ENCODE peak calls at places on chromosomes 2 and 18, in four cellular contexts. S is neural progenitor cell, D is mammary epithelial cell, N is fibroblast of lung. J is an unnamed sample.

GRCh38 chr2:71831208-71831577 is 316.5 kb downstream of the CYP26B1 start:
- DNase-seq in N (peak; percentile 58), S (no peak), D (peak; percentile 33), J (peak; percentile 89)

GRCh38 chr18:62877448-62878221 is 162.3 kb downstream of the PHLPP1 start:
- DNase-seq in N (peak; percentile 58), D (no peak), S (peak; percentile 81), J (peak; percentile 62)

GRCh38 chr2:170146784-170147183 is 31.2 kb upstream of the MYO3B start:
- DNase-seq in N (no peak), S (no peak), D (no peak), J (no peak)

GRCh38 chr2:71552861-71553301 is 99.5 kb downstream of the DYSF start:
- DNase-seq in S (no peak), D (no peak), N (no peak), J (no peak)

GRCh38 chr18:48688961-48689360 is 150.1 kb downstream of the CTIF start:
- DNase-seq in S (no peak), D (no peak), N (no peak), J (no peak)

GRCh38 chr2:26770986-26771586 is 7.0 kb downstream of the SLC35F6 start:
- DNase-seq in S (no peak), N (peak; percentile 94), D (peak; percentile 83), J (peak; percentile 85)

GRCh38 chr18:66872277-66872676 is 268.4 kb upstream of the CDH19 start:
- DNase-seq in S (no peak), N (peak; percentile 16), D (peak; percentile 4), J (peak; percentile 14)

GRCh38 chr2:46236876-46237859 is 60.0 kb upstream of the EPAS1 start:
- DNase-seq in N (no peak), D (no peak), S (no peak), J (no peak)

GRCh38 chr18:45772081-45772480 is 48.1 kb downstream of the SLC14A1 start:
- DNase-seq in S (no peak), N (no peak), D (no peak), J (no peak)

GRCh38 chr2:55123851-55124269 is 73.6 kb upstream of the RTN4 start:
- DNase-seq in N (no peak), S (peak; percentile 73), D (no peak), J (no peak)

GRCh38 chr2:121689356-121689755 is 40.1 kb upstream of the CLASP1 start:
- DNase-seq in S (no peak), N (peak; percentile 81), D (no peak), J (peak; percentile 52)

GRCh38 chr2:149465873-149466272 is 121.7 kb downstream of the MMADHC start:
- DNase-seq in S (no peak), D (no peak), N (no peak), J (no peak)
- H3K9ac ChIP-seq in S (no peak overlapping the region), D (no peak overlapping the region), N (no peak overlapping the region), J (no peak overlapping the region)

GRCh38 chr2:1840046-1840445 is 95.7 kb upstream of the PXDN start:
- DNase-seq in N (no peak), S (no peak), D (no peak), J (no peak)

GRCh38 chr2:1841461-1841860 is 97.1 kb upstream of the PXDN start:
- DNase-seq in S (no peak), D (no peak), N (no peak), J (no peak)

GRCh38 chr2:1842945-1843344 is 98.6 kb upstream of the PXDN start:
- DNase-seq in D (no peak), S (no peak), N (no peak), J (no peak)

GRCh38 chr2:1843646-1844045 is 99.3 kb upstream of the PXDN start:
- DNase-seq in D (no peak), N (no peak), S (no peak), J (no peak)

DNA sequence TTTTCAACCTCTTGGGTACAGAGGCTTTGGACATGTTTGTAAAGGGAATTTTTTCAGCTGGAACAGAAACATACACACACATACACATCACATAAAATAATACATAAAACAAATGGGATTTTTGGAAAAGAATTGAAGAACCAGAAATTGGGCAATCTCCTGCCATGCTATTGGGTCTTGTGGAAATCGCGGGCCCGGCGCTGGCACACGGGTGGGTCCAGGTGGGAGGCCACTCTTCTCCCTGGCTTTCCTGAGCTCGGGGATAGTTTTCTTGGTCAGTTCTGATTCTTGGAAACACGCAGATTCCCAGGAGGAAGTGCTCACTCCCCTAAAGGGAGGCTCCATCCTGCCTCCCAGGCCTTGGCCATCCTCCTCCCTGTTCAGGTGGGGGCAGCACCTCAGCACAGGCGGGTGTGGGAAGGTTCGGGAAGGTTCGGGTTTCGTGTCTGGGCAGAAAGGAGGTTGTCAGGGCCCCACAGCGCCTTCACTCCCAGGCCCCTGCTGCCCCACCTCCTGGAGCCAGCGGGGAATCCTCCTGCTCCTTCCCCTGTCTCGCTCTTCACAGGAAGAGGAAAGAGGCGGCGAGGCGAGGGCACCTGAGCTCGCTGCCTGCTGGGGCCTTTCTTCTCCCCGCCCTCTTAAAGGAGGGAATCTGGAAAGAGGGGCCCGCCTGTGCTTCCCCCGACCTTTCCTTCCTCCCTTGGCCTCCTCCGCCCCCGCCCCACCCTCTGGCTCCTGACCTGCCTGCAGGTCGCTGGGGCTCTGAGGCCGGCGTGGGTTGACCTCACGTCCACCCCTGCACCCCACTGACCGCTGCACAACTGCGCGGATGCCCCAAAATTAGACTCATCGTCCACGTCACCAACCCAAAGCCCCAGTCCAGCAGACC is 97.8 kb upstream of the PXDN start:
- DNase-seq in N (no peak), S (no peak), D (no peak), J (no peak)
- H3K9ac ChIP-seq in N (no peak overlapping the region), S (no peak overlapping the region), D (no peak overlapping the region), J (no peak overlapping the region)

DNA sequence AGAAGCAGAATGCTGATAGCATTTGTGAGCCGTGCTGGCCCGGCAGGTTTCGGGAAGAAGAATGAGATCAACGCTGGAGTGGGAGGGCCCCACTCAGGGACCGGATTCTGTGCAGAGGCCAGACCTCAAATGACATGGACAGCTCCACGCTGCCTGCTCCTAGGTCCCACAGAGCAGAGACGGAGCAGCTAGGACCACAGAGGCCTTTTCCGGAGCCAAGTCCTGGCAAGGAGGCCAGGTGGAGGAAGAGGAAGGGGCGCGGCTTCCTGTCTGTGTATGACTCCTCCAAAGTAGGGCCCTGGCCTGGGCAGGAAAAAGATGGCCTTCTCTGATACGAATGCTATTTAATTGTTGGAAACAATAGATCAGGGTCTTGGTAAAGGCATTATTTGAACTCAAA is 139.9 kb downstream of the LRRC30 start:
- DNase-seq in D (no peak), S (no peak), N (no peak), J (no peak)
- H3K9ac ChIP-seq in D (no peak overlapping the region), S (no peak overlapping the region), N (no peak overlapping the region), J (no peak overlapping the region)

GRCh38 chr18:29154758-29155725 is 978.1 kb upstream of the CDH2 start:
- DNase-seq in S (no peak), N (peak; percentile 38), D (peak; percentile 96), J (peak; percentile 76)

GRCh38 chr18:29156531-29156930 is 979.6 kb upstream of the CDH2 start:
- DNase-seq in N (no peak), D (peak; percentile 86), S (no peak), J (no peak)

GRCh38 chr18:29157057-29157780 is 980.3 kb upstream of the CDH2 start:
- DNase-seq in N (no peak), D (peak; percentile 74), S (no peak), J (no peak)

GRCh38 chr18:29157905-29158304 is 981.0 kb upstream of the CDH2 start:
- DNase-seq in S (no peak), N (no peak), D (no peak), J (no peak)

DNA sequence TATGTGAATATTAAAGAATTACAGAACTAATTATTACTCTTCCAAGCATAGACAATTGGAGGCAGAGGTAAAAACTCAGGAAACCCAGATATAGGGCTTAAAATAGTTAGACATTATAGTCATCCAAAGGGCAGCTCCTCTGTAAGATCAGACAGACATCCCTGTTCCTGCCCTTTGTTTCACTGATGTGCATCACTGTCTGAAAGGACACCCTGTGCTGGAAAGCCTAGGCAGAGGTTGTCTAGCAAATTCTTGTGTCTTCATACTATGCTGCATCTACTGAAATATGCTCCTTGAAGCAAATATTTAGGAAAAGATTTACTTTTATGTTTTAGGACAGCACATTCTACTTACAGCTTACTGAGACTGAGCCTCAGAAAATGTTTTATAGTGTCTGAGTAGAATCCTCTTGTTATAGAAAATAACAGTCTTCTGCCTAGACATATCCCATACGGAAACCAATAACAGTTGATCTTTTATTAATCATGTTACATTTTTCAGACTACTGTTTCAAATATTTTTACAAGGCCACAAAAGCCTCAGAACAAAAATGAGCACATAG is 977.3 kb upstream of the CDH2 start:
- DNase-seq in S (no peak), D (peak; percentile 69), N (no peak), J (peak; percentile 67)
- H3K9ac ChIP-seq in S (no peak overlapping the region), D (peak overlapping the region; percentile 40), N (no peak overlapping the region), J (peak overlapping the region; percentile 56)

DNA sequence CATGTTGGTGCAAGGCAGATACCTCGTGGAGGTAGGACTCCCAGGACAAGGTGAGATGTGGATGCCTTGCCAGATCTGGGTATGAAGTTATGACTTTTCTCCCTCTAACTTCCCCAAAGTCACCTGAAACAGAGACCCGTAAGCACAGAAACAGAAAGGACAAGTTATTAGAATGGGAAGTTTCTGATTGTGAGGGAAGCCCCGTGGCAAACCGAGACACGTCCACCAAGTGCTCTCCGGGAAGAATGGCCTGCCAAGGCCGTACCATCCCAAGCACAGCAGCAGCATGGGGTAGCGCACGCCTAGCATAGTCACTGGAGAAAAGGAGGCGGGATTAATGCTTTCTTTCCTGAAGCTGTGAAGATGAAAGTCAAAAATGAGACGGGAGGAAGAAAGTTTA is 110.6 kb downstream of the ZNF532 start:
- DNase-seq in N (no peak), D (no peak), S (no peak), J (no peak)
- H3K9ac ChIP-seq in N (no peak overlapping the region), D (no peak overlapping the region), S (no peak overlapping the region), J (no peak overlapping the region)

J was measured in adipocyte.